ENCODE peak calls at places on chromosomes 4 and X, in eight cellular contexts. L is uterus, C is NCI-H510A, V is AG09319, M is DMS53, X is heart left ventricle, I is iris pigment epithelial cell, F is NCI-H2171. U is an unnamed sample.

GRCh38 chr4:125444166-125444565 is 129.4 kb downstream of the FAT4 start:
- DNase-seq in I (no peak), X (no peak), M (no peak), C (no peak), L (no peak), F (no peak), V (no peak), U (no peak)

GRCh38 chr4:30262379-30262778 is 457.8 kb upstream of the PCDH7 start:
- DNase-seq in X (no peak), M (no peak), F (no peak), C (no peak), L (no peak), V (no peak), I (no peak), U (no peak)

GRCh38 chrX:40299028-40299479 is 201.3 kb upstream of the BCOR start:
- DNase-seq in L (no peak), X (no peak), F (no peak), V (no peak), M (peak), C (no peak), I (no peak), U (no peak)

GRCh38 chr4:211033-211511 is 86.8 kb downstream of the ZNF718 start:
- DNase-seq in F (no peak), C (no peak), M (no peak), L (no peak), V (no peak), I (no peak), X (no peak), U (no peak)

GRCh38 chr4:87851955-87852354 is 19.2 kb downstream of the MEPE start:
- DNase-seq in X (no peak), V (no peak), I (no peak), F (no peak), C (no peak), M (no peak), L (no peak), U (no peak)

GRCh38 chrX:119790977-119791436 is 423 bp downstream of the RPL39 start:
- DNase-seq in I (peak), F (no peak), X (no peak), M (peak), C (no peak), L (peak), V (no peak), U (no peak)

GRCh38 chrX:129655547-129656248 is 942 bp upstream of the APLN start:
- DNase-seq in F (no peak), I (no peak), X (no peak), C (no peak), M (peak), V (no peak), L (no peak), U (no peak)

GRCh38 chrX:68443155-68443868 is 10.0 kb upstream of the OPHN1 start:
- DNase-seq in C (no peak), M (no peak), F (no peak), L (no peak), X (no peak), I (peak), V (no peak), U (no peak)

GRCh38 chr4:55791666-55792065 is 27.9 kb upstream of the EXOC1L start:
- DNase-seq in X (no peak), I (peak), F (no peak), V (no peak), L (no peak), M (peak), C (no peak), U (no peak)

GRCh38 chr4:15003891-15004700 is 1.8 kb downstream of the CPEB2 start:
- DNase-seq in F (no peak), M (peak), X (peak), L (peak), I (peak), C (no peak), V (no peak), U (peak)

GRCh38 chrX:40152706-40153334 is 55.1 kb upstream of the BCOR start:
- DNase-seq in X (peak), L (peak), V (no peak), C (no peak), I (no peak), F (no peak), M (peak), U (no peak)

GRCh38 chrX:136115909-136116297 is 31.4 kb upstream of the FHL1 start:
- DNase-seq in F (no peak), I (no peak), M (no peak), C (no peak), L (no peak), V (no peak), X (no peak), U (no peak)

GRCh38 chr4:39655206-39655605 is 16.5 kb upstream of the SMIM14 start:
- DNase-seq in M (no peak), L (no peak), C (no peak), I (peak), V (no peak), X (no peak), F (no peak), U (no peak)

GRCh38 chrX:119391279-119391678 is 7.9 kb upstream of the SLC25A43 start:
- DNase-seq in I (peak), X (no peak), V (no peak), L (no peak), F (no peak), M (peak), C (no peak), U (no peak)

GRCh38 chr4:68347845-68348244 is 2.0 kb downstream of the YTHDC1 start:
- DNase-seq in L (no peak), X (no peak), I (no peak), V (no peak), M (no peak), C (no peak), F (no peak), U (no peak)

GRCh38 chr4:25654971-25655963 is at the start of gene SLC34A2:
- DNase-seq in V (no peak), X (no peak), C (peak), I (no peak), M (peak), L (no peak), F (no peak), U (no peak)

GRCh38 chr4:118920247-118920646 is 31.6 kb downstream of the SYNPO2 start:
- DNase-seq in F (no peak), C (no peak), L (peak), X (no peak), I (peak), M (no peak), V (no peak), U (no peak)

GRCh38 chrX:140765043-140765784 is 55.7 kb downstream of the LINC00632 start:
- DNase-seq in X (no peak), I (peak), C (no peak), L (no peak), F (no peak), V (peak), M (peak), U (no peak)

GRCh38 chrX:80876877-80877276 is 67.2 kb upstream of the BRWD3 start:
- DNase-seq in I (peak), X (no peak), L (no peak), F (peak), M (peak), V (no peak), C (no peak), U (peak)

GRCh38 chrX:125132274-125132673 is 187.4 kb upstream of the TEX13C start:
- DNase-seq in L (no peak), V (no peak), F (no peak), I (peak), C (no peak), M (peak), X (no peak), U (no peak)

GRCh38 chr4:150240011-150240410 is 161.8 kb downstream of the DCLK2 start:
- DNase-seq in I (peak), C (no peak), V (no peak), X (no peak), F (no peak), L (no peak), M (no peak), U (no peak)

GRCh38 chr4:135120190-135120589 is 918.6 kb upstream of the PABPC4L start:
- DNase-seq in C (no peak), L (no peak), X (no peak), M (no peak), F (no peak), I (no peak), V (no peak), U (no peak)

U was measured in SHP77.